ENCODE peak calls at places on chromosomes 11 and 22, in eight cellular contexts. M is dorsolateral prefrontal cortex; G is activated naive CD4-positive, alpha-beta T cell; A is NCI-H146; L is activated CD4-positive, alpha-beta memory T cell treated with anti-CD3 and anti-CD28 coated beads for 36 hours; D is EL; I is activated CD4-positive, alpha-beta T cell treated with anti-CD3 and anti-CD28 coated beads for 1 hour; Q is left colon. Z is an unnamed sample.

GRCh38 chr11:126700773-126701554 is 299.6 kb downstream of the KIRREL3 start:
- DNase-seq in M (peak; percentile 40), G (no peak), A (no peak), L (no peak), D (no peak), I (no peak), Q (no peak), Z (no peak)

GRCh38 chr11:1202154-1202775 is 20.6 kb upstream of the MUC5B start:
- DNase-seq in M (no peak), G (no peak), A (no peak), L (peak; percentile 43), D (no peak), I (no peak), Q (no peak), Z (peak; percentile 27)

GRCh38 chr22:45478108-45478771 is 24.4 kb upstream of the FBLN1 start:
- DNase-seq in M (no peak), G (no peak), A (peak; percentile 74), L (no peak), D (peak; percentile 94), I (no peak), Q (no peak), Z (peak; percentile 48)

GRCh38 chr11:124085583-124085982 is 29.7 kb upstream of the VWA5A start:
- DNase-seq in M (peak; percentile 35), G (no peak), A (no peak), L (no peak), D (no peak), I (no peak), Q (no peak), Z (peak; percentile 18)

GRCh38 chr22:31253949-31254348 is 38.3 kb downstream of the PIK3IP1 start:
- DNase-seq in M (no peak), G (no peak), A (peak; percentile 69), L (no peak), D (no peak), I (no peak), Q (peak; percentile 67), Z (no peak)

GRCh38 chr22:29154364-29155048 is 51.2 kb upstream of the EMID1 start:
- DNase-seq in M (peak; percentile 65), G (peak; percentile 67), A (peak; percentile 53), L (peak; percentile 83), D (peak; percentile 65), I (peak; percentile 29), Q (peak; percentile 68), Z (peak; percentile 43)

GRCh38 chr11:132504501-132505041 is 1027.7 kb downstream of the OPCML start:
- DNase-seq in M (no peak), G (no peak), A (no peak), L (no peak), D (no peak), I (no peak), Q (no peak), Z (peak; percentile 24)

GRCh38 chr11:71434576-71435130 is 13.5 kb downstream of the DHCR7 start:
- DNase-seq in M (no peak), G (no peak), A (no peak), L (no peak), D (no peak), I (no peak), Q (no peak), Z (no peak)

GRCh38 chr22:46984751-46985506 is 222.5 kb downstream of the TBC1D22A start:
- DNase-seq in M (no peak), G (no peak), A (peak; percentile 2), L (no peak), D (peak; percentile 82), I (no peak), Q (no peak), Z (peak; percentile 83)

GRCh38 chr22:26182723-26183122 is 13.5 kb downstream of the SEZ6L start:
- DNase-seq in M (no peak), G (no peak), A (no peak), L (no peak), D (no peak), I (no peak), Q (no peak), Z (no peak)

GRCh38 chr11:16812274-16812673 is 73.8 kb downstream of the C11orf58 start:
- DNase-seq in M (no peak), G (no peak), A (no peak), L (no peak), D (no peak), I (no peak), Q (no peak), Z (no peak)

GRCh38 chr11:123478352-123478986 is 48.4 kb downstream of the GRAMD1B start:
- DNase-seq in M (peak; percentile 72), G (no peak), A (peak; percentile 32), L (peak; percentile 38), D (peak; percentile 83), I (no peak), Q (peak; percentile 49), Z (peak; percentile 81)

GRCh38 chr11:12005476-12005875 is 3.0 kb downstream of the DKK3 start:
- DNase-seq in M (no peak), G (no peak), A (no peak), L (no peak), D (peak; percentile 72), I (no peak), Q (no peak), Z (peak; percentile 84)

GRCh38 chr11:95192717-95193116 is 38.3 kb downstream of the SESN3 start:
- DNase-seq in M (no peak), G (no peak), A (no peak), L (no peak), D (no peak), I (no peak), Q (no peak), Z (no peak)